ENCODE peak calls at places on chromosomes 5 and 9, in four cellular contexts. One of them, this sample, is unnamed.

GRCh38 chr9:89799766-89800165 is 195.0 kb downstream of the GADD45G start:
- DNase-seq in ovary: no peak
- DNase-seq in AG09309: no peak
- DNase-seq in CD8-positive, alpha-beta T cell: no peak
- DNase-seq in this sample: no peak

GRCh38 chr5:45648744-45649143 is 47.4 kb downstream of the HCN1 start:
- DNase-seq in ovary: no peak
- DNase-seq in AG09309: no peak
- DNase-seq in CD8-positive, alpha-beta T cell: no peak
- DNase-seq in this sample: no peak

GRCh38 chr5:156475831-156476551 is 149.0 kb downstream of the SGCD start:
- DNase-seq in ovary: peak
- DNase-seq in AG09309: peak
- DNase-seq in CD8-positive, alpha-beta T cell: no peak
- DNase-seq in this sample: peak

GRCh38 chr9:126126012-126126411 is 200.6 kb upstream of the MVB12B start:
- DNase-seq in ovary: peak
- DNase-seq in AG09309: no peak
- DNase-seq in CD8-positive, alpha-beta T cell: no peak
- DNase-seq in this sample: no peak

GRCh38 chr9:83401328-83401895 is 136.8 kb downstream of the FRMD3 start:
- DNase-seq in ovary: no peak
- DNase-seq in AG09309: no peak
- DNase-seq in CD8-positive, alpha-beta T cell: no peak
- DNase-seq in this sample: no peak

GRCh38 chr5:121982500-121983261 is 20.9 kb downstream of the SRFBP1 start:
- DNase-seq in ovary: no peak
- DNase-seq in AG09309: no peak
- DNase-seq in CD8-positive, alpha-beta T cell: no peak
- DNase-seq in this sample: no peak

GRCh38 chr9:33467526-33467925 is 6.2 kb downstream of the NOL6 start:
- DNase-seq in ovary: no peak
- DNase-seq in AG09309: no peak
- DNase-seq in CD8-positive, alpha-beta T cell: no peak
- DNase-seq in this sample: no peak

GRCh38 chr9:136729144-136729543 is 13.6 kb downstream of the LCN10 start:
- DNase-seq in ovary: no peak
- DNase-seq in AG09309: no peak
- DNase-seq in CD8-positive, alpha-beta T cell: no peak
- DNase-seq in this sample: no peak

GRCh38 chr9:111529787-111530186 is 4.8 kb downstream of the ZNF483 start:
- DNase-seq in ovary: no peak
- DNase-seq in AG09309: no peak
- DNase-seq in CD8-positive, alpha-beta T cell: no peak
- DNase-seq in this sample: no peak

GRCh38 chr9:132250324-132251262 is 88.7 kb downstream of the NTNG2 start:
- DNase-seq in ovary: no peak
- DNase-seq in AG09309: no peak
- DNase-seq in CD8-positive, alpha-beta T cell: no peak
- DNase-seq in this sample: no peak

GRCh38 chr9:123867034-123867433 is 62.9 kb downstream of the DENND1A start:
- DNase-seq in ovary: no peak
- DNase-seq in AG09309: no peak
- DNase-seq in CD8-positive, alpha-beta T cell: no peak
- DNase-seq in this sample: no peak

GRCh38 chr5:97641081-97641480 is 458.0 kb upstream of the RIOK2 start:
- DNase-seq in ovary: no peak
- DNase-seq in AG09309: no peak
- DNase-seq in CD8-positive, alpha-beta T cell: no peak
- DNase-seq in this sample: no peak

GRCh38 chr5:172095368-172095960 is 89.0 kb upstream of the FBXW11 start:
- DNase-seq in ovary: no peak
- DNase-seq in AG09309: no peak
- DNase-seq in CD8-positive, alpha-beta T cell: no peak
- DNase-seq in this sample: no peak

GRCh38 chr9:134004131-134004873 is 12.2 kb upstream of the VAV2 start:
- DNase-seq in ovary: no peak
- DNase-seq in AG09309: no peak
- DNase-seq in CD8-positive, alpha-beta T cell: no peak
- DNase-seq in this sample: no peak

GRCh38 chr5:154901276-154901675 is 36.7 kb downstream of the GEMIN5 start:
- DNase-seq in ovary: no peak
- DNase-seq in AG09309: no peak
- DNase-seq in CD8-positive, alpha-beta T cell: no peak
- DNase-seq in this sample: no peak

GRCh38 chr5:174281855-174282254 is 236.3 kb downstream of the NSG2 start:
- DNase-seq in ovary: no peak
- DNase-seq in AG09309: no peak
- DNase-seq in CD8-positive, alpha-beta T cell: no peak
- DNase-seq in this sample: no peak

GRCh38 chr9:87844471-87844870 is 38.2 kb upstream of the SPATA31E1 start:
- DNase-seq in ovary: no peak
- DNase-seq in AG09309: no peak
- DNase-seq in CD8-positive, alpha-beta T cell: no peak
- DNase-seq in this sample: no peak

GRCh38 chr9:81759680-81760215 is 70.4 kb upstream of the TLE1 start:
- DNase-seq in ovary: no peak
- DNase-seq in AG09309: peak
- DNase-seq in CD8-positive, alpha-beta T cell: no peak
- DNase-seq in this sample: peak

GRCh38 chr9:116342941-116343340 is 189.3 kb downstream of the PAPPA start:
- DNase-seq in ovary: no peak
- DNase-seq in AG09309: no peak
- DNase-seq in CD8-positive, alpha-beta T cell: no peak
- DNase-seq in this sample: no peak

GRCh38 chr9:108162664-108163063 is 673.1 kb upstream of the KLF4 start:
- DNase-seq in ovary: no peak
- DNase-seq in AG09309: peak
- DNase-seq in CD8-positive, alpha-beta T cell: no peak
- DNase-seq in this sample: no peak

GRCh38 chr5:132655821-132656773 is 1.9 kb upstream of the IL13 start:
- DNase-seq in ovary: no peak
- DNase-seq in AG09309: no peak
- DNase-seq in CD8-positive, alpha-beta T cell: peak
- DNase-seq in this sample: no peak

GRCh38 chr5:99037668-99038067 is 108.9 kb upstream of the CHD1 start:
- DNase-seq in ovary: no peak
- DNase-seq in AG09309: no peak
- DNase-seq in CD8-positive, alpha-beta T cell: peak
- DNase-seq in this sample: no peak

GRCh38 chr9:34490760-34491159 is 32.0 kb downstream of the ENHO start:
- DNase-seq in ovary: no peak
- DNase-seq in AG09309: no peak
- DNase-seq in CD8-positive, alpha-beta T cell: no peak
- DNase-seq in this sample: no peak

GRCh38 chr5:179131321-179131835 is 71.2 kb downstream of the ZNF354C start:
- DNase-seq in ovary: no peak
- DNase-seq in AG09309: no peak
- DNase-seq in CD8-positive, alpha-beta T cell: no peak
- DNase-seq in this sample: no peak

GRCh38 chr9:106403081-106403480 is 459.9 kb upstream of the ZNF462 start:
- DNase-seq in ovary: no peak
- DNase-seq in AG09309: no peak
- DNase-seq in CD8-positive, alpha-beta T cell: no peak
- DNase-seq in this sample: peak

GRCh38 chr5:129743541-129744187 is 4.2 kb upstream of the MINAR2 start:
- DNase-seq in ovary: no peak
- DNase-seq in AG09309: no peak
- DNase-seq in CD8-positive, alpha-beta T cell: no peak
- DNase-seq in this sample: no peak

GRCh38 chr5:157216395-157217142 is 35.9 kb downstream of the ITK start:
- DNase-seq in ovary: no peak
- DNase-seq in AG09309: no peak
- DNase-seq in CD8-positive, alpha-beta T cell: no peak
- DNase-seq in this sample: no peak

GRCh38 chr5:39835371-39835770 is 410.6 kb upstream of the DAB2 start:
- DNase-seq in ovary: no peak
- DNase-seq in AG09309: no peak
- DNase-seq in CD8-positive, alpha-beta T cell: no peak
- DNase-seq in this sample: no peak

GRCh38 chr9:86549434-86549833 is 195.2 kb upstream of the TUT7 start:
- DNase-seq in ovary: no peak
- DNase-seq in AG09309: peak
- DNase-seq in CD8-positive, alpha-beta T cell: no peak
- DNase-seq in this sample: peak

GRCh38 chr5:132055808-132056609 is 4.4 kb upstream of the IL3 start:
- DNase-seq in ovary: no peak
- DNase-seq in AG09309: no peak
- DNase-seq in CD8-positive, alpha-beta T cell: peak
- DNase-seq in this sample: no peak

GRCh38 chr5:35436441-35437057 is 181.1 kb upstream of the SPEF2 start:
- DNase-seq in ovary: no peak
- DNase-seq in AG09309: peak
- DNase-seq in CD8-positive, alpha-beta T cell: no peak
- DNase-seq in this sample: no peak

GRCh38 chr5:110590187-110590586 is 136.3 kb downstream of the TMEM232 start:
- DNase-seq in ovary: no peak
- DNase-seq in AG09309: peak
- DNase-seq in CD8-positive, alpha-beta T cell: no peak
- DNase-seq in this sample: no peak
- TF ChIP-seq CTCF in ovary: no peak
- TF ChIP-seq CTCF in AG09309: peak
- TF ChIP-seq CTCF in CD8-positive, alpha-beta T cell: peak
- TF ChIP-seq CTCF in this sample: peak

GRCh38 chr5:88808153-88808552 is 74.8 kb downstream of the MEF2C start:
- DNase-seq in ovary: no peak
- DNase-seq in AG09309: no peak
- DNase-seq in CD8-positive, alpha-beta T cell: no peak
- DNase-seq in this sample: no peak

GRCh38 chr5:88805151-88805784 is 77.7 kb downstream of the MEF2C start:
- DNase-seq in ovary: no peak
- DNase-seq in AG09309: no peak
- DNase-seq in CD8-positive, alpha-beta T cell: no peak
- DNase-seq in this sample: no peak

GRCh38 chr5:88804444-88804843 is 78.5 kb downstream of the MEF2C start:
- DNase-seq in ovary: no peak
- DNase-seq in AG09309: no peak
- DNase-seq in CD8-positive, alpha-beta T cell: no peak
- DNase-seq in this sample: no peak

GRCh38 chr5:88807327-88807726 is 75.7 kb downstream of the MEF2C start:
- DNase-seq in ovary: no peak
- DNase-seq in AG09309: no peak
- DNase-seq in CD8-positive, alpha-beta T cell: no peak
- DNase-seq in this sample: no peak

GRCh38 chr5:88806338-88806737 is 76.6 kb downstream of the MEF2C start:
- DNase-seq in ovary: no peak
- DNase-seq in AG09309: no peak
- DNase-seq in CD8-positive, alpha-beta T cell: no peak
- DNase-seq in this sample: no peak
- H3K4me3 ChIP-seq in ovary: no peak
- H3K4me3 ChIP-seq in AG09309: no peak
- H3K4me3 ChIP-seq in CD8-positive, alpha-beta T cell: no peak
- H3K4me3 ChIP-seq in this sample: no peak

GRCh38 chr5:138643040-138643791 is 68.0 kb upstream of the HSPA9 start:
- DNase-seq in ovary: no peak
- DNase-seq in AG09309: no peak
- DNase-seq in CD8-positive, alpha-beta T cell: no peak
- DNase-seq in this sample: no peak
- TF ChIP-seq CTCF in ovary: no peak
- TF ChIP-seq CTCF in AG09309: no peak
- TF ChIP-seq CTCF in CD8-positive, alpha-beta T cell: no peak
- TF ChIP-seq CTCF in this sample: no peak

GRCh38 chr5:150001660-150002493 is 1.3 kb downstream of the HMGXB3 start:
- DNase-seq in ovary: no peak
- DNase-seq in AG09309: no peak
- DNase-seq in CD8-positive, alpha-beta T cell: peak
- DNase-seq in this sample: peak
- H3K4me3 ChIP-seq in ovary: peak
- H3K4me3 ChIP-seq in AG09309: peak
- H3K4me3 ChIP-seq in CD8-positive, alpha-beta T cell: peak
- H3K4me3 ChIP-seq in this sample: peak

GRCh38 chr5:78964889-78965288 is 20.2 kb downstream of the ARSB start:
- DNase-seq in ovary: no peak
- DNase-seq in AG09309: no peak
- DNase-seq in CD8-positive, alpha-beta T cell: no peak
- DNase-seq in this sample: no peak
- TF ChIP-seq CTCF in ovary: peak
- TF ChIP-seq CTCF in AG09309: peak
- TF ChIP-seq CTCF in CD8-positive, alpha-beta T cell: no peak
- TF ChIP-seq CTCF in this sample: peak

GRCh38 chr9:124886866-124887492 is 25.0 kb downstream of the ARPC5L start:
- DNase-seq in ovary: no peak
- DNase-seq in AG09309: no peak
- DNase-seq in CD8-positive, alpha-beta T cell: no peak
- DNase-seq in this sample: no peak
- H3K4me3 ChIP-seq in ovary: no peak
- H3K4me3 ChIP-seq in AG09309: no peak
- H3K4me3 ChIP-seq in CD8-positive, alpha-beta T cell: no peak
- H3K4me3 ChIP-seq in this sample: no peak

GRCh38 chr5:177336603-177337494 is 14.6 kb downstream of the LMAN2 start:
- DNase-seq in ovary: no peak
- DNase-seq in AG09309: no peak
- DNase-seq in CD8-positive, alpha-beta T cell: no peak
- DNase-seq in this sample: no peak

GRCh38 chr5:177335043-177335700 is 16.3 kb downstream of the LMAN2 start:
- DNase-seq in ovary: no peak
- DNase-seq in AG09309: no peak
- DNase-seq in CD8-positive, alpha-beta T cell: no peak
- DNase-seq in this sample: no peak

GRCh38 chr5:177334155-177334551 is 17.3 kb downstream of the LMAN2 start:
- DNase-seq in ovary: no peak
- DNase-seq in AG09309: no peak
- DNase-seq in CD8-positive, alpha-beta T cell: no peak
- DNase-seq in this sample: no peak

GRCh38 chr5:177335701-177336065 is 15.8 kb downstream of the LMAN2 start:
- DNase-seq in ovary: no peak
- DNase-seq in AG09309: no peak
- DNase-seq in CD8-positive, alpha-beta T cell: no peak
- DNase-seq in this sample: no peak

DNA sequence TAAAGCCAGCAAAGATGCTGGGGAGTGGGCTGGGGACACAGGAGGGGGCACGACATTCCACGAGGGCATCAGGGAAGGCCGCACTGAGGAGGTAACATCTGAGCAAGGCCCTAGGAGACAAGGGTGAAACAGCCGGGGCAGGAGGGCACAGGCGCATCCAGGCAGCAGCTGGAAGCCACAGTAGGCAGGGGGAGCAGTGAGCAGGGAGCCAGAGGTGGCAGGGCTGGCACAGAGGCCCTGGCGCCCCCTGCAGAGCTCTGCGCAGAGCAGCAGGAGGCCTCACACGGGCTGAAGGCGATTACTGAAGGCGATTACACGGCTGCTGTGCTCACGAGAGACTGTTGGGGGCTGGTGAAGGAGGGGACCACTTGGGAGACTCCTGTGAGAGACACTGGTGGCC is 15.4 kb downstream of the LMAN2 start:
- DNase-seq in ovary: no peak
- DNase-seq in AG09309: no peak
- DNase-seq in CD8-positive, alpha-beta T cell: no peak
- DNase-seq in this sample: no peak
- TF ChIP-seq CTCF in ovary: no peak
- TF ChIP-seq CTCF in AG09309: peak
- TF ChIP-seq CTCF in CD8-positive, alpha-beta T cell: no peak
- TF ChIP-seq CTCF in this sample: peak

GRCh38 chr5:116502097-116502496 is 72.5 kb downstream of the SEMA6A start:
- DNase-seq in ovary: no peak
- DNase-seq in AG09309: no peak
- DNase-seq in CD8-positive, alpha-beta T cell: no peak
- DNase-seq in this sample: no peak
- H3K4me3 ChIP-seq in ovary: no peak
- H3K4me3 ChIP-seq in AG09309: no peak
- H3K4me3 ChIP-seq in CD8-positive, alpha-beta T cell: no peak
- H3K4me3 ChIP-seq in this sample: no peak